ENCODE peak calls at places on chromosomes 12 and 14, in six cellular contexts. One of them, this sample, is unnamed.

GRCh38 chr14:81981311-81981675 is 447.6 kb upstream of the SEL1L start:
- DNase-seq in 8988T: no peak
- DNase-seq in ELR: no peak
- DNase-seq in stimulated activated CD8-positive, alpha-beta memory T cell treated with anti-CD3 and anti-CD28 coated beads, Interleukin-4, amount 100 ng/mL, for 48 hours: no peak
- DNase-seq in Caki2: no peak
- DNase-seq in stimulated activated CD4-positive, alpha-beta T cell treated with anti-CD3 and anti-CD28 coated beads, Interleukin-4, amount 100 ng/mL, for 24 hours: no peak
- DNase-seq in this sample: no peak

GRCh38 chr12:91931110-91931509 is 214.5 kb downstream of the BTG1 start:
- DNase-seq in 8988T: no peak
- DNase-seq in ELR: no peak
- DNase-seq in stimulated activated CD8-positive, alpha-beta memory T cell treated with anti-CD3 and anti-CD28 coated beads, Interleukin-4, amount 100 ng/mL, for 48 hours: no peak
- DNase-seq in Caki2: no peak
- DNase-seq in stimulated activated CD4-positive, alpha-beta T cell treated with anti-CD3 and anti-CD28 coated beads, Interleukin-4, amount 100 ng/mL, for 24 hours: no peak
- DNase-seq in this sample: no peak

GRCh38 chr14:22375321-22375930 is 213.6 kb downstream of the DAD1 start:
- DNase-seq in 8988T: no peak
- DNase-seq in ELR: peak; percentile 62
- DNase-seq in stimulated activated CD8-positive, alpha-beta memory T cell treated with anti-CD3 and anti-CD28 coated beads, Interleukin-4, amount 100 ng/mL, for 48 hours: no peak
- DNase-seq in Caki2: no peak
- DNase-seq in stimulated activated CD4-positive, alpha-beta T cell treated with anti-CD3 and anti-CD28 coated beads, Interleukin-4, amount 100 ng/mL, for 24 hours: no peak
- DNase-seq in this sample: no peak

GRCh38 chr12:64091186-64091585 is 130.9 kb downstream of the KICS2 start:
- DNase-seq in 8988T: no peak
- DNase-seq in ELR: no peak
- DNase-seq in stimulated activated CD8-positive, alpha-beta memory T cell treated with anti-CD3 and anti-CD28 coated beads, Interleukin-4, amount 100 ng/mL, for 48 hours: no peak
- DNase-seq in Caki2: no peak
- DNase-seq in stimulated activated CD4-positive, alpha-beta T cell treated with anti-CD3 and anti-CD28 coated beads, Interleukin-4, amount 100 ng/mL, for 24 hours: no peak
- DNase-seq in this sample: no peak

GRCh38 chr14:105292810-105293711 is 7.7 kb downstream of the BRF1 start:
- DNase-seq in 8988T: no peak
- DNase-seq in ELR: no peak
- DNase-seq in stimulated activated CD8-positive, alpha-beta memory T cell treated with anti-CD3 and anti-CD28 coated beads, Interleukin-4, amount 100 ng/mL, for 48 hours: peak; percentile 33
- DNase-seq in Caki2: no peak
- DNase-seq in stimulated activated CD4-positive, alpha-beta T cell treated with anti-CD3 and anti-CD28 coated beads, Interleukin-4, amount 100 ng/mL, for 24 hours: peak; percentile 32
- DNase-seq in this sample: peak; percentile 64

GRCh38 chr14:53564870-53565269 is 391.8 kb downstream of the BMP4 start:
- DNase-seq in 8988T: no peak
- DNase-seq in ELR: no peak
- DNase-seq in stimulated activated CD8-positive, alpha-beta memory T cell treated with anti-CD3 and anti-CD28 coated beads, Interleukin-4, amount 100 ng/mL, for 48 hours: no peak
- DNase-seq in Caki2: no peak
- DNase-seq in stimulated activated CD4-positive, alpha-beta T cell treated with anti-CD3 and anti-CD28 coated beads, Interleukin-4, amount 100 ng/mL, for 24 hours: no peak
- DNase-seq in this sample: no peak

GRCh38 chr12:66232258-66232657 is 43.2 kb downstream of the IRAK3 start:
- DNase-seq in 8988T: no peak
- DNase-seq in ELR: no peak
- DNase-seq in stimulated activated CD8-positive, alpha-beta memory T cell treated with anti-CD3 and anti-CD28 coated beads, Interleukin-4, amount 100 ng/mL, for 48 hours: no peak
- DNase-seq in Caki2: no peak
- DNase-seq in stimulated activated CD4-positive, alpha-beta T cell treated with anti-CD3 and anti-CD28 coated beads, Interleukin-4, amount 100 ng/mL, for 24 hours: no peak
- DNase-seq in this sample: no peak

GRCh38 chr14:34324363-34324795 is 137.7 kb downstream of the SPTSSA start:
- DNase-seq in 8988T: no peak
- DNase-seq in ELR: peak; percentile 64
- DNase-seq in stimulated activated CD8-positive, alpha-beta memory T cell treated with anti-CD3 and anti-CD28 coated beads, Interleukin-4, amount 100 ng/mL, for 48 hours: no peak
- DNase-seq in Caki2: peak; percentile 27
- DNase-seq in stimulated activated CD4-positive, alpha-beta T cell treated with anti-CD3 and anti-CD28 coated beads, Interleukin-4, amount 100 ng/mL, for 24 hours: peak; percentile 29
- DNase-seq in this sample: no peak

GRCh38 chr12:32918890-32919791 is 22.6 kb upstream of the PKP2 start:
- DNase-seq in 8988T: no peak
- DNase-seq in ELR: peak; percentile 22
- DNase-seq in stimulated activated CD8-positive, alpha-beta memory T cell treated with anti-CD3 and anti-CD28 coated beads, Interleukin-4, amount 100 ng/mL, for 48 hours: no peak
- DNase-seq in Caki2: peak; percentile 90
- DNase-seq in stimulated activated CD4-positive, alpha-beta T cell treated with anti-CD3 and anti-CD28 coated beads, Interleukin-4, amount 100 ng/mL, for 24 hours: no peak
- DNase-seq in this sample: no peak

GRCh38 chr12:47277972-47278448 is 198.3 kb upstream of the AMIGO2 start:
- DNase-seq in 8988T: peak; percentile 55
- DNase-seq in ELR: peak; percentile 99
- DNase-seq in stimulated activated CD8-positive, alpha-beta memory T cell treated with anti-CD3 and anti-CD28 coated beads, Interleukin-4, amount 100 ng/mL, for 48 hours: no peak
- DNase-seq in Caki2: peak; percentile 82
- DNase-seq in stimulated activated CD4-positive, alpha-beta T cell treated with anti-CD3 and anti-CD28 coated beads, Interleukin-4, amount 100 ng/mL, for 24 hours: peak; percentile 39
- DNase-seq in this sample: no peak